ENCODE peak calls at places on chromosomes 11 and 22, in four cellular contexts. M is ovary, G is IMR-90, B is fibroblast of lung. S is an unnamed sample. For H3K4me1, the result is how much of the 10 kb centered on the place peaks cover.

GRCh38 chr11:73189723-73190556 is 28.1 kb upstream of the P2RY2 start:
- DNase-seq in M (no peak), G (no peak), B (no peak), S (no peak)

GRCh38 chr11:118597556-118597955 is 9.9 kb upstream of the PHLDB1 start:
- DNase-seq in M (no peak), G (no peak), B (no peak), S (no peak)

GRCh38 chr11:12163181-12163841 is 52.9 kb downstream of the MICAL2 start:
- DNase-seq in M (no peak), G (peak), B (peak), S (peak)

GRCh38 chr11:100908746-100909145 is 220.9 kb downstream of the PGR start:
- DNase-seq in M (no peak), G (peak), B (no peak), S (no peak)

GRCh38 chr11:124896071-124896750 is 1.5 kb downstream of the ROBO4 start:
- DNase-seq in M (peak), G (no peak), B (no peak), S (no peak)

GRCh38 chr11:35303596-35304392 is 115.6 kb downstream of the SLC1A2 start:
- DNase-seq in M (no peak), G (peak), B (peak), S (peak)

GRCh38 chr22:20219667-20220628 is 48.2 kb downstream of the RTN4R start:
- DNase-seq in M (no peak), G (no peak), B (no peak), S (no peak)

GRCh38 chr22:46025973-46026906 is 49.3 kb upstream of the WNT7B start:
- DNase-seq in M (peak), G (no peak), B (no peak), S (no peak)

GRCh38 chr11:85718991-85719807 is 33.2 kb upstream of the CCDC89 start:
- DNase-seq in M (peak), G (peak), B (peak), S (peak)

GRCh38 chr11:71563401-71563800 is 2.0 kb upstream of the KRTAP5-10 start:
- DNase-seq in M (no peak), G (peak), B (peak), S (no peak)

GRCh38 chr11:126114486-126115252 is 52.0 kb upstream of the CDON start:
- DNase-seq in M (no peak), G (peak), B (no peak), S (no peak)

GRCh38 chr22:49212466-49212865 is 615.2 kb downstream of the BRD1 start:
- DNase-seq in M (no peak), G (no peak), B (no peak), S (no peak)

GRCh38 chr11:75536786-75537629 is 11.3 kb upstream of the GDPD5 start:
- DNase-seq in M (no peak), G (peak), B (no peak), S (peak)

GRCh38 chr11:125514336-125515101 is 18.5 kb upstream of the FEZ1 start:
- DNase-seq in M (no peak), G (peak), B (peak), S (no peak)

GRCh38 chr11:14520086-14520901 is at the start of gene PSMA1:
- DNase-seq in M (peak), G (peak), B (peak), S (peak)

GRCh38 chr11:68936358-68936636 is 32.6 kb downstream of the IGHMBP2 start:
- DNase-seq in M (no peak), G (no peak), B (no peak), S (no peak)

GRCh38 chr11:6703247-6704063 is 20.3 kb upstream of the MRPL17 start:
- DNase-seq in M (no peak), G (peak), B (peak), S (peak)

GRCh38 chr11:60389279-60389910 is 6.9 kb upstream of the MS4A14 start:
- DNase-seq in M (no peak), G (no peak), B (no peak), S (no peak)

DNA sequence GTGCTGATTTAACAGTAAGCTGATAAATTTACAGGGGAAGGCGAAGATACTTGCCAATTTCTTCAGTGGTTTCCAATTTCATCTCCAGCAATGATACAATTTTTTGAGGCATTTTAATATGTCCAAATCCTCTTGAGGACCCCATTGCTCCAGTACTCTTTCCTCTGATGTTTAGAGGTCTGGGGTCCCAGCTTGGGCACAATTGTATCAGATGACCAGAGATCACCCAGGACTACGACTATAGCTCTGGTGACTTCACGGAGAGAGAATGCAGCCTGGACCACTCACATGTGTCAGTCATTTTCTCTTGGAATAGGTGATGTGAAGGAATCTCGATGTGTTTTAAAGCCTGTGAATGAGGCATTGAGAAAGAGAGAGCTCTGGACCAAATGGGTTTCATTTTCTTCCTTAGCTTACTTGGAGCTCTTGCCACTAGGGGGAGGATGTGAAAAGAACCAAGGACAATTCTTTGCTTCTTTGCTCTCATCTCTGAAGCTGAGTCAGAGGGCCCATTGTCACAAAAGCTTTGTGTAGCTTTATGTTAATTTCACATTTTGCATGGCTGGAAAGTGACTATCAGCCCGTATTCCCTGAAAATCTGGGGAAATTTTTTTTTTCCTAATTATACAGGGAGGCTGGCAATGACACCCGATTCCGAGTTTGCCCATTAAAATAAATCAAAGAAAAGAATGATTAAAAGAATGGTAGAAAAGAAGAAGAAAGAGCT is 6.7 kb upstream of the CCDC90B start:
- DNase-seq in M (no peak), G (peak), B (peak), S (no peak)
- TF ChIP-seq CTCF in M (peak), G (peak), B (peak), S (peak)

GRCh38 chr22:43012390-43012789 is 2.6 kb downstream of the PACSIN2 start:
- DNase-seq in M (no peak), G (no peak), B (no peak), S (no peak)
- H3K4me1 ChIP-seq in M (under half), G (under half), B (under half), S (under half)

GRCh38 chr11:57458410-57459111 is 1.8 kb upstream of the RTN4RL2 start:
- DNase-seq in M (peak), G (peak), B (no peak), S (peak)
- TF ChIP-seq CTCF in M (peak), G (peak), B (peak), S (peak)

GRCh38 chr11:64340671-64341335 is 799 bp downstream of the CCDC88B start:
- DNase-seq in M (peak), G (no peak), B (no peak), S (peak)

GRCh38 chr11:64337538-64338249 is 2.3 kb upstream of the CCDC88B start:
- DNase-seq in M (no peak), G (no peak), B (no peak), S (no peak)

GRCh38 chr11:64341429-64341828 is 1.4 kb downstream of the CCDC88B start:
- DNase-seq in M (no peak), G (no peak), B (no peak), S (no peak)

GRCh38 chr11:64339754-64340408 is at the start of gene CCDC88B:
- DNase-seq in M (no peak), G (no peak), B (no peak), S (no peak)

GRCh38 chr11:64339319-64339718 is 685 bp upstream of the CCDC88B start:
- DNase-seq in M (no peak), G (no peak), B (no peak), S (no peak)
- H3K4me1 ChIP-seq in M (under half), G (under half), B (under half), S (under half)

DNA sequence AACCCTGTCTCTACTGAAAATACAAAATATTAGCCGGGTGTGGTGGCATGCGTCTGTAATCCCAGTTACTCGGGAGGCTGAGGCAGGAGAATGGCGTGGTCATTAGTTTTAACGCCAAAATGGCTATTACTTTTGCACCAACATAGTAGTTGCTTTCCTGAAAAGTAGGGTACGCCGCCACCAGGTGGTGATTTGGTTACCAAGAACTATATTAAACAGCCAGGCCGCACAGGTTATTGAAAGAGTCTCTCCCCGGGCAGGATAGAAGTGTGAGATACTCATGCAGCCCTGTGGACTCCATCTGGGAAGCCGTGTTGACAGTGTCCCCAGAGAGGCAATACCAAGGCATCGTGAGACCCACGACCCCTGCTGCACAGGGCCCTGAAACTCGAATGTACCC is 24.6 kb upstream of the LRRC32 start:
- DNase-seq in M (no peak), G (no peak), B (no peak), S (no peak)
- TF ChIP-seq CTCF in M (no peak), G (no peak), B (no peak), S (no peak)

GRCh38 chr11:128689586-128689945 is 4.3 kb upstream of the FLI1 start:
- DNase-seq in M (no peak), G (no peak), B (no peak), S (peak)
- H3K4me1 ChIP-seq in M (under half), G (under half), B (under half), S (half or more)

GRCh38 chr11:134395002-134395401 is 17.0 kb downstream of the B3GAT1 start:
- DNase-seq in M (no peak), G (no peak), B (no peak), S (no peak)

GRCh38 chr11:134391656-134392055 is 20.4 kb downstream of the B3GAT1 start:
- DNase-seq in M (no peak), G (no peak), B (no peak), S (no peak)

GRCh38 chr11:134394311-134394710 is 17.7 kb downstream of the B3GAT1 start:
- DNase-seq in M (no peak), G (no peak), B (no peak), S (no peak)

GRCh38 chr11:134392953-134393615 is 19.0 kb downstream of the B3GAT1 start:
- DNase-seq in M (no peak), G (no peak), B (no peak), S (no peak)

DNA sequence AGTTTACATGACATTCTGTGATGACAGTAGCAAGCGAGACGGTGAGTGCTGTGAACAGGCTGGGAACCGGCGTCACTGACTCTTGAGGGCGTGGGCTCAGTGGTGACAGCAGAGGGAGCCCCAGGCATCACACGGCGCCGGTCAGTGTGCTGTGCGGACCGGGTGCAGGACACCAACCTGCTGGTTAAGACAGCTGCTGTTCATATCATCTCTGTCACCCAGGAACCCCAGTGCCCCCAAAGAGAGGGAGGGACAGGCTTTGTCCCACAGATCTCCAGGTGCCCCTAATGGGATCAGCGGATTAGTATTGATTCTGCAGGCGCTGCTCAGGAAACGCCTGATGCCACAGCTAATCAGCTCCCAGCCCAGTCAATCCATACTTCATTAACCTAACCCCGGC is 18.4 kb downstream of the B3GAT1 start:
- DNase-seq in M (no peak), G (no peak), B (no peak), S (no peak)
- TF ChIP-seq CTCF in M (no peak), G (no peak), B (no peak), S (no peak)

GRCh38 chr22:38258895-38259294 is 13.9 kb downstream of the TMEM184B start:
- DNase-seq in M (peak), G (peak), B (peak), S (peak)

GRCh38 chr22:38257650-38258246 is 15.1 kb downstream of the TMEM184B start:
- DNase-seq in M (no peak), G (no peak), B (no peak), S (no peak)

GRCh38 chr22:38261478-38261803 is 11.4 kb downstream of the TMEM184B start:
- DNase-seq in M (no peak), G (no peak), B (no peak), S (no peak)

GRCh38 chr22:38260760-38261477 is 11.9 kb downstream of the TMEM184B start:
- DNase-seq in M (no peak), G (peak), B (peak), S (no peak)

DNA sequence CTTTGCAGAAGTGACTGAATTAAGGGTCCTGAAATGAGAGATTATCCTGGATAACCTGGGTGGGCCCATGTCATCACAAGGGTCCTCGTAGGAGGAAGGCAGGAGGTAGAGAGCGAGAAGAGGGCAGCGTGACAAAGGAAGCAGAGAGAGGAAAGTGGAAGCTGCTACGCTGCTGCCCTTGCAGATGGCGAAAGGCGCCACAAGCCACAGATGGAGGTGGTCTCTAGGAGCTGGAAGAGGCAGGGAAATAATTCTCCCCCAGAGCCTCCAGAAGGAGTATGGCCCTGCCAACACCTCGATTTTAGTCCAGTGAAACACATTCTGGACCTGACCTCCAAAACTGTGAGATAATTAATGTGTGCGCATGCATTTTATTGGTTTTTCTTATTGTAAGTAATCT is 13.4 kb downstream of the TMEM184B start:
- DNase-seq in M (no peak), G (no peak), B (no peak), S (no peak)
- H3K4me1 ChIP-seq in M (under half), G (under half), B (under half), S (half or more)

GRCh38 chr22:39543095-39543494 is 10.5 kb upstream of the RPS19BP1 start:
- DNase-seq in M (no peak), G (peak), B (no peak), S (no peak)
- TF ChIP-seq CTCF in M (no peak), G (peak), B (peak), S (peak)